ENCODE peak calls at places on chromosomes 4 and X, in four cellular contexts. S, C, A and U are unnamed samples.

GRCh38 chr4:181874582-181874981 is 368.6 kb upstream of the TENM3 start:
- DNase-seq in S (no peak), C (no peak), A (no peak), U (no peak)

GRCh38 chrX:115413246-115413878 is 123.8 kb downstream of the LUZP4 start:
- DNase-seq in S (no peak), C (no peak), A (no peak), U (no peak)

GRCh38 chr4:148634476-148634875 is 192.3 kb upstream of the NR3C2 start:
- DNase-seq in S (no peak), C (no peak), A (no peak), U (no peak)

GRCh38 chr4:95362906-95363578 is 185.7 kb downstream of the UNC5C start:
- DNase-seq in S (peak; percentile 18), C (peak; percentile 9), A (peak; percentile 14), U (no peak)

GRCh38 chr4:186820371-186820990 is 96.8 kb upstream of the FAT1 start:
- DNase-seq in S (no peak), C (no peak), A (no peak), U (no peak)

GRCh38 chr4:155434904-155435303 is 58.1 kb upstream of the MAP9 start:
- DNase-seq in S (no peak), C (no peak), A (no peak), U (no peak)

GRCh38 chrX:23959781-23960180 is 52.0 kb downstream of the CXorf58 start:
- DNase-seq in S (no peak), C (no peak), A (no peak), U (no peak)

GRCh38 chrX:43813898-43814297 is 68.4 kb downstream of the MAOB start:
- DNase-seq in S (peak; percentile 29), C (no peak), A (no peak), U (no peak)

GRCh38 chr4:185395255-185395955 is at the start of gene LRP2BP:
- DNase-seq in S (no peak), C (no peak), A (peak; percentile 59), U (peak; percentile 48)

GRCh38 chr4:4694296-4694772 is 152.5 kb upstream of the STX18 start:
- DNase-seq in S (no peak), C (peak; percentile 35), A (peak; percentile 92), U (no peak)

GRCh38 chrX:23879380-23880090 is 28.2 kb downstream of the APOO start:
- DNase-seq in S (no peak), C (no peak), A (no peak), U (no peak)

GRCh38 chr4:188110036-188110435 is 633 bp upstream of the TRIML2 start:
- DNase-seq in S (peak; percentile 42), C (no peak), A (no peak), U (no peak)

GRCh38 chr4:67746797-67747495 is 7.2 kb downstream of the GNRHR start:
- DNase-seq in S (peak; percentile 23), C (peak; percentile 32), A (peak; percentile 7), U (peak; percentile 13)

GRCh38 chrX:13085533-13085932 is 41.1 kb upstream of the FAM9C start:
- DNase-seq in S (no peak), C (no peak), A (no peak), U (peak; percentile 74)

GRCh38 chrX:140503714-140504351 is 1.0 kb downstream of the SOX3 start:
- DNase-seq in S (no peak), C (no peak), A (no peak), U (no peak)

GRCh38 chr4:102335616-102336015 is 9.7 kb downstream of the SLC39A8 start:
- DNase-seq in S (no peak), C (no peak), A (no peak), U (no peak)

GRCh38 chr4:76342803-76343202 is 36.3 kb downstream of the STBD1 start:
- DNase-seq in S (no peak), C (no peak), A (no peak), U (no peak)

GRCh38 chrX:74419861-74420193 is 1.5 kb upstream of the SLC16A2 start:
- DNase-seq in S (no peak), C (no peak), A (no peak), U (no peak)

GRCh38 chr4:53595823-53596222 is 4.5 kb upstream of the LNX1 start:
- DNase-seq in S (no peak), C (no peak), A (no peak), U (no peak)

GRCh38 chr4:37661643-37662221 is 24.4 kb downstream of the RELL1 start:
- DNase-seq in S (no peak), C (no peak), A (no peak), U (no peak)

GRCh38 chrX:150897371-150898319 is 823 bp downstream of the CD99L2 start:
- DNase-seq in S (peak; percentile 28), C (peak; percentile 12), A (no peak), U (no peak)

GRCh38 chr4:6205973-6206372 is 5.6 kb upstream of the JAKMIP1 start:
- DNase-seq in S (no peak), C (no peak), A (no peak), U (no peak)

GRCh38 chr4:5955201-5955821 is 62.4 kb upstream of the CRMP1 start:
- DNase-seq in S (no peak), C (no peak), A (no peak), U (no peak)

GRCh38 chr4:10048931-10049655 is 27.8 kb upstream of the SLC2A9 start:
- DNase-seq in S (no peak), C (no peak), A (no peak), U (no peak)
- TF ChIP-seq ESRRA in S (no peak), C (no peak), A (no peak), U (no peak)

GRCh38 chr4:108586778-108587177 is 33.6 kb upstream of the RPL34 start:
- DNase-seq in S (no peak), C (no peak), A (no peak), U (no peak)

GRCh38 chr4:108590776-108591175 is 29.6 kb upstream of the RPL34 start:
- DNase-seq in S (no peak), C (no peak), A (no peak), U (no peak)

GRCh38 chr4:108596389-108596788 is 24.0 kb upstream of the RPL34 start:
- DNase-seq in S (no peak), C (no peak), A (no peak), U (no peak)

GRCh38 chr4:108592674-108592986 is 27.7 kb upstream of the RPL34 start:
- DNase-seq in S (no peak), C (no peak), A (peak; percentile 72), U (no peak)
- TF ChIP-seq REST in S (no peak), C (no peak), A (peak; percentile 39), U (no peak)

DNA sequence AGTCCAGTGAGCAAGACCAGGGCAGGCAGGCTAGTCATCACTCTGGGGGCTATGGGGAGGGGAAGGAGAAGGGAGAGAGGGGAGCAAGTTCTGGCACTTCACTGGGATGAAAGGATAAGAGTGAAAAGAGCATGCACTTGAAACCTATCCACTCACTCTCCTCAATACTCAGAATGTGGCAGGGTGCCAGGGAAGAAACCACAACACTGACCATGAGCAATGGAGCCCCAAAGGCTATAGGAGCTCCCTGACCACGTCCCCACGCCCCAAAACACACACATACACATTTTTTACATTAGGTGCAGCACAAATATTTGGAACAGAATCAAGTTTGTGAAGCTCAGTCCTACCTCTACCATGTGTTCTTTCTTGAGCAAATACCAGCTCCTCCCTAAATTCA is 132.2 kb downstream of the IDS start:
- DNase-seq in S (no peak), C (no peak), A (no peak), U (no peak)
- TF ChIP-seq KDM1A in S (no peak), C (no peak), A (no peak), U (no peak)

GRCh38 chr4:13641084-13641483 is 13.6 kb upstream of the BOD1L1 start:
- DNase-seq in S (no peak), C (no peak), A (no peak), U (no peak)

GRCh38 chr4:13642163-13642562 is 14.6 kb upstream of the BOD1L1 start:
- DNase-seq in S (no peak), C (no peak), A (no peak), U (no peak)

GRCh38 chr4:13642576-13642975 is 15.1 kb upstream of the BOD1L1 start:
- DNase-seq in S (no peak), C (no peak), A (no peak), U (no peak)

GRCh38 chr4:13645075-13645474 is 17.6 kb upstream of the BOD1L1 start:
- DNase-seq in S (no peak), C (no peak), A (no peak), U (no peak)

DNA sequence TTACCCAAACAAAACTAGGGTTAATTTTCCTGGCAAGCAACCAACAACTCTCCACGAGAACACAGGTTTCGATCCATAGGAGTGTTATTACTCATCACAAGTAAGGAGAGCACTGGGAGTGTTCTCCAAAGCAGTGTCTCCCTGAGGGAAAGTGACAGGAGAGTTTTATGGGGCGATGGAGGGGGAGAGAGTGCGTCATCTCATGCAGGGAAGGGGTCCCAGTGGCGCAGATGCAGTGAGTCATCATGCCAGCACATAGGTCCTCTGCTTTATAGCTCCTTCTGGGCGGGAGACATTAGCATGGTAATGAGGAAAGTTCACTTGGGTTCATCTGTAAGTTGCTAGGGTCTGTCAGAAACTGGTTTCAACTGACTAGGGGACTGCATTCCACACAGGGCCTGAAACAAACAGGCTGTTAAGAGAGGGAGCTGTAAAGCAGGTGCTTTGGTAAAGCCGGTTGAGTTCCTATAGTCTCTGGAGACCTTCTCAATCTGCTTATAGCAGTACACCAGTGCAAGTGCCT is 12.7 kb upstream of the BOD1L1 start:
- DNase-seq in S (peak; percentile 84), C (no peak), A (no peak), U (no peak)
- TF ChIP-seq ESRRA in S (no peak), C (no peak), A (no peak), U (no peak)

DNA sequence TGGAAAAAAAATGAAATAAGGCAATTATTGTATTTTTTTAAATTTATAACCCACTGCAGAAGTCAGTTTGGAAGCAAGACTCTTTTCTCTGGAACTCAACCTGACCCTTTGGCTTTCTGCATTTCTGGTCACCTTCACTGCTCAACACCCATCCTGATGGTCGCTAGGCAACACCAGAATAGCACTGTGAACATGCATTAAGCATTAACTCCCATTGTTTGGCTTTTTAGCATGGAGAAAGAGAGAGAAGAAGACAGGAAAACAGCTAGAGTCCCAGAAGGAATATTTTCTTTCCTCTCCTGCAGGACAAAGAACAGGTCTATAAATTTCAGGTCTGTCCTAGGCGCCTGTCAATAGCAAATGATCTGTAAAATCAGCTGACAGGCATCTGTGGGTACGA is 137.2 kb upstream of the ETNPPL start:
- DNase-seq in S (no peak), C (no peak), A (no peak), U (no peak)
- TF ChIP-seq REST in S (no peak), C (no peak), A (no peak), U (no peak)

GRCh38 chrX:129115935-129116334 is 407.4 kb downstream of the SMARCA1 start:
- DNase-seq in S (no peak), C (no peak), A (peak; percentile 35), U (no peak)

GRCh38 chrX:129115104-129115503 is 408.2 kb downstream of the SMARCA1 start:
- DNase-seq in S (peak; percentile 71), C (peak; percentile 52), A (peak; percentile 45), U (no peak)

DNA sequence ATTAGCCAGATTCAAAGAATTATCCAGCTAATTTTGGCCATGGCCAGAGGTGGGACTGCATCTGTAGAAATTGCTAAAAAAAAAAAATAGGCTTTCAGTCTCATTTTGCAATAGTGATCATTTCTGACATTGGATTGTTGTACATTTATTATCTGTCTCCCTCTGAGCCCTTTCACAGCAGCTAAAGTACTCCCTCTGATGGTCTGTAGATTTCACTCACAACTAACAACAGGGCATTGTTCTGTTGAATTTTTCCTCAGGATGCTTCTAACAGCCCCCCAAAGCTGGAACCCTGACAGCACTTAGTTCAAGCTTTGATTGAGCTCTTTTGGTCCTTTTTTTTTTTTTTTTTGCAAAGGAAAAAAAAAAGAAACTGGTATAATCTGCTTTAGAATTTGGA is 406.6 kb downstream of the SMARCA1 start:
- DNase-seq in S (no peak), C (no peak), A (peak; percentile 65), U (no peak)
- TF ChIP-seq KDM1A in S (no peak), C (no peak), A (no peak), U (no peak)